ENCODE peak calls at places on chromosomes 11 and 22, in six cellular contexts. Z, T, U, H, E and N are unnamed samples.
A peak's percentile ranks its signal among the peaks of the same experiment; 100 is the strongest.

GRCh38 chr11:120384476-120384875 is 48.3 kb downstream of the ARHGEF12 start:
- DNase-seq in Z (no peak), T (no peak), H (no peak), E (no peak), U (no peak), N (no peak)

GRCh38 chr22:42296381-42296853 is 26.0 kb upstream of the TCF20 start:
- DNase-seq in H (peak; percentile 88), T (no peak), Z (no peak), U (peak; percentile 66), E (no peak), N (no peak)

GRCh38 chr22:43313497-43314474 is 29.4 kb downstream of the SCUBE1 start:
- DNase-seq in Z (no peak), E (no peak), T (no peak), H (no peak), U (no peak), N (no peak)

GRCh38 chr11:45653277-45653676 is 12.1 kb downstream of the CHST1 start:
- DNase-seq in U (no peak), T (no peak), E (no peak), H (peak; percentile 14), Z (no peak), N (no peak)

GRCh38 chr22:19598054-19598855 is 74.0 kb upstream of the CLDN5 start:
- DNase-seq in U (no peak), Z (no peak), E (no peak), H (no peak), T (no peak), N (no peak)

GRCh38 chr11:86275493-86276370 is 26.3 kb upstream of the HIKESHI start:
- DNase-seq in T (no peak), H (no peak), Z (no peak), U (no peak), E (no peak), N (no peak)

GRCh38 chr11:78230161-78230877 is 41.6 kb downstream of the USP35 start:
- DNase-seq in U (no peak), E (no peak), Z (no peak), T (no peak), H (no peak), N (no peak)

GRCh38 chr11:119567667-119568582 is 145.0 kb upstream of the THY1 start:
- DNase-seq in Z (no peak), H (no peak), E (peak; percentile 80), U (peak; percentile 12), T (no peak), N (peak; percentile 20)

GRCh38 chr22:49540571-49541450 is 286.9 kb downstream of the BRD1 start:
- DNase-seq in Z (no peak), T (no peak), H (no peak), E (no peak), U (no peak), N (no peak)

GRCh38 chr11:124481365-124482323 is 36.1 kb upstream of the OR8B8 start:
- DNase-seq in H (peak; percentile 19), E (peak; percentile 66), T (no peak), Z (no peak), U (no peak), N (peak; percentile 7)

GRCh38 chr22:28246392-28246791 is 327.3 kb upstream of the PITPNB start:
- DNase-seq in E (peak; percentile 97), U (no peak), Z (no peak), T (no peak), H (no peak), N (no peak)

GRCh38 chr11:86186420-86186819 is 58.1 kb upstream of the EED start:
- DNase-seq in T (no peak), H (no peak), E (no peak), Z (no peak), U (no peak), N (no peak)

GRCh38 chr11:130246719-130247118 is 68.0 kb downstream of the ZBTB44 start:
- DNase-seq in Z (no peak), H (no peak), U (no peak), E (peak; percentile 60), T (no peak), N (no peak)